ENCODE peak calls at places on chromosomes 3 and 15, in six cellular contexts. G is GM04504; Q is OCI-LY7; D is NCI-H2171 treated with DMSO at 0.1 percent for 48 hours; S is ELF-1; C is CD8-positive, alpha-beta T cell. R is an unnamed sample.

GRCh38 chr15:55774113-55774970 is 31.4 kb upstream of the PRTG start:
- DNase-seq in G (no peak), Q (peak), D (no peak), S (peak), C (peak), R (peak)

GRCh38 chr3:188749010-188749617 is 422.7 kb upstream of the TPRG1 start:
- DNase-seq in G (no peak), Q (peak), D (no peak), S (peak), C (peak), R (peak)

GRCh38 chr3:100748220-100748619 is 38.9 kb downstream of the TFG start:
- DNase-seq in G (no peak), Q (no peak), D (no peak), S (no peak), C (no peak), R (no peak)

GRCh38 chr3:187925326-187925725 is 180.1 kb upstream of the BCL6 start:
- DNase-seq in G (no peak), Q (no peak), D (no peak), S (no peak), C (no peak), R (no peak)

GRCh38 chr3:108501538-108501937 is 8.9 kb downstream of the MYH15 start:
- DNase-seq in G (no peak), Q (no peak), D (no peak), S (no peak), C (no peak), R (no peak)

GRCh38 chr3:136891934-136892855 is 30.2 kb downstream of the NCK1 start:
- DNase-seq in G (no peak), Q (no peak), D (no peak), S (peak), C (no peak), R (no peak)

GRCh38 chr3:115792206-115792955 is 169.1 kb downstream of the GAP43 start:
- DNase-seq in G (no peak), Q (no peak), D (no peak), S (no peak), C (no peak), R (no peak)

GRCh38 chr3:124121379-124122336 is 129.7 kb upstream of the ROPN1 start:
- DNase-seq in G (no peak), Q (no peak), D (peak), S (peak), C (no peak), R (no peak)

GRCh38 chr15:85004551-85004950 is 22.9 kb downstream of the PDE8A start:
- DNase-seq in G (no peak), Q (peak), D (no peak), S (no peak), C (no peak), R (no peak)

GRCh38 chr3:129974451-129975331 is at the start of gene TRH:
- DNase-seq in G (no peak), Q (no peak), D (no peak), S (peak), C (no peak), R (peak)